ENCODE peak calls at places on chromosome 22, in four cellular contexts. S is epithelial cell of esophagus, K is lower leg skin, O is AG09309. R is an unnamed sample.

GRCh38 chr22:44147821-44148574 is 32.7 kb upstream of the PARVG start:
- DNase-seq in S (no peak), K (no peak), O (peak), R (no peak)

GRCh38 chr22:26981520-26981919 is 324.1 kb downstream of the MIAT start:
- DNase-seq in S (no peak), K (no peak), O (no peak), R (no peak)

GRCh38 chr22:31829505-31829904 is 75.7 kb downstream of the DEPDC5 start:
- DNase-seq in S (peak), K (no peak), O (peak), R (peak)

GRCh38 chr22:26106412-26106811 is 62.9 kb upstream of the SEZ6L start:
- DNase-seq in S (no peak), K (no peak), O (no peak), R (no peak)

GRCh38 chr22:37951305-37951704 is 2.1 kb downstream of the C22orf23 start:
- DNase-seq in S (peak), K (no peak), O (no peak), R (no peak)

GRCh38 chr22:37419916-37420655 is 7.2 kb downstream of the ELFN2 start:
- DNase-seq in S (peak), K (no peak), O (no peak), R (no peak)

GRCh38 chr22:48335442-48336139 is 1492.1 kb downstream of the BRD1 start:
- DNase-seq in S (no peak), K (no peak), O (no peak), R (no peak)

GRCh38 chr22:50220603-50221409 is 20.0 kb downstream of the SELENOO start:
- DNase-seq in S (no peak), K (no peak), O (no peak), R (no peak)

GRCh38 chr22:30506507-30506968 is 1.0 kb upstream of the SEC14L4 start:
- DNase-seq in S (no peak), K (no peak), O (no peak), R (no peak)

GRCh38 chr22:37742374-37743092 is 45.7 kb downstream of the TRIOBP start:
- DNase-seq in S (peak), K (no peak), O (peak), R (peak)

GRCh38 chr22:38223289-38223960 is 21.6 kb downstream of the MAFF start:
- DNase-seq in S (no peak), K (no peak), O (no peak), R (peak)

GRCh38 chr22:38230108-38230825 is 28.5 kb downstream of the MAFF start:
- DNase-seq in S (peak), K (peak), O (no peak), R (no peak)

GRCh38 chr22:38733329-38734202 is 22.2 kb downstream of the SUN2 start:
- DNase-seq in S (peak), K (no peak), O (no peak), R (no peak)

GRCh38 chr22:31836010-31836409 is 82.2 kb downstream of the DEPDC5 start:
- DNase-seq in S (no peak), K (no peak), O (no peak), R (no peak)

GRCh38 chr22:49589811-49590210 is 237.9 kb downstream of the BRD1 start:
- DNase-seq in S (no peak), K (no peak), O (no peak), R (no peak)

GRCh38 chr22:19759994-19760651 is 455 bp upstream of the TBX1 start:
- DNase-seq in S (no peak), K (no peak), O (no peak), R (no peak)

GRCh38 chr22:38353142-38353629 is 36.0 kb upstream of the CSNK1E start:
- DNase-seq in S (peak), K (peak), O (no peak), R (no peak)

GRCh38 chr22:30226192-30226832 is 20.2 kb downstream of the LIF start:
- DNase-seq in S (peak), K (no peak), O (no peak), R (no peak)

GRCh38 chr22:44181033-44181911 is 547 bp downstream of the PARVG start:
- DNase-seq in S (no peak), K (no peak), O (no peak), R (no peak)

GRCh38 chr22:49305215-49305965 is 522.3 kb downstream of the BRD1 start:
- DNase-seq in S (no peak), K (peak), O (no peak), R (no peak)

GRCh38 chr22:39646614-39647210 is 76.2 kb downstream of the CACNA1I start:
- DNase-seq in S (no peak), K (no peak), O (no peak), R (no peak)

GRCh38 chr22:37163618-37164534 is 14.2 kb upstream of the IL2RB start:
- DNase-seq in S (no peak), K (no peak), O (no peak), R (no peak)

GRCh38 chr22:25362215-25362882 is 142.9 kb downstream of the CRYBB2 start:
- DNase-seq in S (peak), K (peak), O (no peak), R (no peak)

GRCh38 chr22:31278643-31279326 is 13.5 kb downstream of the PIK3IP1 start:
- DNase-seq in S (no peak), K (no peak), O (no peak), R (no peak)

GRCh38 chr22:30947821-30948454 is 20.6 kb downstream of the MORC2 start:
- DNase-seq in S (peak), K (no peak), O (no peak), R (no peak)

GRCh38 chr22:48838376-48838775 is 989.3 kb downstream of the BRD1 start:
- DNase-seq in S (no peak), K (no peak), O (no peak), R (no peak)

GRCh38 chr22:27110985-27111451 is 453.6 kb downstream of the MIAT start:
- DNase-seq in S (no peak), K (no peak), O (no peak), R (no peak)

GRCh38 chr22:50656122-50657070 is 16.2 kb upstream of the SHANK3 start:
- DNase-seq in S (peak), K (no peak), O (no peak), R (peak)

GRCh38 chr22:43789452-43789851 is 22.7 kb downstream of the EFCAB6 start:
- DNase-seq in S (peak), K (peak), O (peak), R (peak)

GRCh38 chr22:23023294-23023693 is 47.0 kb upstream of the GNAZ start:
- DNase-seq in S (no peak), K (no peak), O (no peak), R (no peak)

GRCh38 chr22:19174106-19175025 is 4.2 kb downstream of the SLC25A1 start:
- DNase-seq in S (peak), K (no peak), O (peak), R (peak)

GRCh38 chr22:37186228-37186996 is 1.6 kb downstream of the C1QTNF6 start:
- DNase-seq in S (peak), K (no peak), O (peak), R (no peak)

GRCh38 chr22:39429916-39430575 is 26.8 kb upstream of the MGAT3 start:
- DNase-seq in S (no peak), K (no peak), O (no peak), R (no peak)

GRCh38 chr22:39493759-39494158 is 8.3 kb upstream of the MIEF1 start:
- DNase-seq in S (peak), K (no peak), O (peak), R (no peak)

GRCh38 chr22:23067023-23067650 is 3.2 kb upstream of the GNAZ start:
- DNase-seq in S (no peak), K (no peak), O (no peak), R (no peak)

GRCh38 chr22:24751518-24751917 is 23.0 kb downstream of the PIWIL3 start:
- DNase-seq in S (peak), K (no peak), O (no peak), R (no peak)

GRCh38 chr22:43088616-43088978 is 594 bp downstream of the TTLL1 start:
- DNase-seq in S (no peak), K (no peak), O (no peak), R (no peak)

GRCh38 chr22:30832407-30832987 is 136.1 kb downstream of the MORC2 start:
- DNase-seq in S (no peak), K (no peak), O (no peak), R (no peak)

GRCh38 chr22:36027579-36027959 is 1.1 kb downstream of the RBFOX2 start:
- DNase-seq in S (no peak), K (no peak), O (no peak), R (no peak)
- H3K4me3 ChIP-seq in S (peak), K (peak), O (peak), R (peak)

DNA sequence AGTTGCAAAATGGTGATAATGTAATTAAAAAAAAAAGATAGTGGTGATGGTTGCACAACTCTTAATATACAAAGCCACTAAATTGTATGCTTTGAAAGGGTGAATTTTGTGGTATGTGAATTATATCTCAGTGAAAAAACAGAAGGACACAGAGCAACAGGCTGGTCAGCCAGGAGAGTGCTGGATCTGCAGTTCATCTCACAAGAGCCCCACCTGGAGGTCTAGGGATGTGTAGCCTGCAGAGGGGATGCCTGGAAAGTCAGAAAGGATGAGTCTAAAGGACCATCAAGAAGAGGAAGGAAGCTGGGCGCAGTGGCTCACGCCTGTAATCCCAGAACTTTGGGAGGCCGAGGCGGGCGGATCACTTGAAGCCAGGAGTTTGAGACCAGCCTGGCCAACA is 9.0 kb downstream of the POLR3H start:
- DNase-seq in S (no peak), K (no peak), O (no peak), R (no peak)
- TF ChIP-seq CTCF in S (peak), K (no peak), O (peak), R (peak)

GRCh38 chr22:20997536-20998257 is 4.2 kb downstream of the THAP7 start:
- DNase-seq in S (no peak), K (no peak), O (no peak), R (no peak)
- H3K4me3 ChIP-seq in S (no peak), K (no peak), O (no peak), R (no peak)

DNA sequence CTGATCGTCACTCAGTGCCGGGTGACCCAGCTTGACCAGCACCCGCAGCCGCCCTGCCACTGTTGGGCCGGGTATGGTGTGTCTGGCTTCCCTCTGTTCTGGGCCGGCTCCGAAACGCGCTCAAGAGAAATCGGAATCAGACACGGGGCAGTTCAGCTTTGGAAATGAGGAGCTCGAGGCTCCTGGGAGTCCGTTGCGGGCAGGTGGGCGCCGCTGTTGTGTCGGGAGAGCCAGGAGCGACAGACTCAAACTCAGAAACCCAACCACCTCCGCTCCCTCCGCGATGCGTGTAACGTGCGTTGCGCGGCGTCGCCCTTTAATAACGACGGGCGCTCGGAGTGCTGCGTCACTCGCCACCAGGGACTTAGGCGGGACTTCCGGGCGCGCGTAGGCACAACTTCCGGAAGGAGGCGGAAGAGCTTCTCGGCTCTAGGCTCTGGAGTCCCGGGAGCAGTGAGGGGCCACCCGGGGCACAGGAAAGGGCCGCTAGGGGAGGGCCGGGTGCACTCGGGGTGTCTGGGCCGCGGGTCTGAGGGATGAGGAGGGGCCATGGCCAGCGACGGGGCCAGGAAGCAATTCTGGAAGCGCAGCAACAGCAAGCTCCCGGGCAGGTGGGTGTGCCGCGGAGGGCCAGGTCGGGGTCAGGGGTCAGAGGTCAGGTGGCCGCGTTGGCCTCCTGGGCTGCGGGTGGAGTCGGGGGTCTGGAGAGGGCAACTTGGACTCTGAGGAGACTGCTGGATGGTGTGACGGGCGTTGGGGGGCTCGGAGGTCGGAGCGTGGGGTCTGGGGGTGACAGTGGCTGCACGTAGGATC is at the start of gene TBC1D22A:
- DNase-seq in S (peak), K (peak), O (peak), R (no peak)
- TF ChIP-seq CTCF in S (no peak), K (no peak), O (no peak), R (no peak)

DNA sequence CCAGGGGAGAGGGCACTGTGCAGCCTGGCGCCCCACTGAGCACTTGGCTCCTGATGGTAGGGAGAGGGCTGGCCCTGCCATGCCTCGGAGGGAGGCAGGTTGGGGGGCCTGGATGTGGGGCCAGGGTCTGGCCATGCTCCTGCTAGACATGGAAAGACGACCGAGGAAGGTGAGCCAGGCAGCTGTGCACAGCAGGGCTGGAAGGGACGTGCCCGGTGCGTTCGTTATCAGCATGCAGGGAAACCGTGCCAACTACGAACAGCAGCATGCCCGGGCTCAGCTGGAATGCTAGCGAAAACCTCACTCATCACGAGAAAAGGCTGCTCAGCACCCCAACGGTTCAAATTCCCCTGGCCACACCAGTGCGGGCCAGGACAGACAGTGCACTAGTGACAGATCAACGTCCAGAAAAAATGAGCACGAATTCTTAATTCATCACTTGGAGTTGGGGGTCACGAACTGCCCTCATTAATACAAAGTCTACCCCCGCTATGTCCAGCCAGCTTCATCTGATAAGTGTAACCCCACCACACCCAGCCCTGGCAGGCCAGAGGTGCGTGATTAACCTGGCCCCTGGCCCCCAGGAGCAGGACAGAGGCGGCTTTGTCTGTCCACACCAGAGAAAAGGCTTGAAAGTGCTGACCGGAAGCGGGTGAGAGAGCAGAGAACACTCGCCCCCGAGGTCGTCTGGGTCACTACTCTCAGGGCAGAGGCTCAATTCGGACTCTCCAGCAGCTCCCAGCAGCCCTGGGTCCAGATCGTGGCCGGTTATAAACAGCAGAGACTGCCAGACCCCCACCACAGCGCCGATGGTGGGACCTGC is 84.2 kb downstream of the CELSR1 start:
- DNase-seq in S (peak), K (no peak), O (no peak), R (no peak)
- H3K4me3 ChIP-seq in S (no peak), K (no peak), O (no peak), R (no peak)

GRCh38 chr22:29031236-29031982 is 30.2 kb downstream of the C22orf31 start:
- DNase-seq in S (peak), K (peak), O (peak), R (peak)
- TF ChIP-seq CTCF in S (no peak), K (no peak), O (peak), R (peak)

DNA sequence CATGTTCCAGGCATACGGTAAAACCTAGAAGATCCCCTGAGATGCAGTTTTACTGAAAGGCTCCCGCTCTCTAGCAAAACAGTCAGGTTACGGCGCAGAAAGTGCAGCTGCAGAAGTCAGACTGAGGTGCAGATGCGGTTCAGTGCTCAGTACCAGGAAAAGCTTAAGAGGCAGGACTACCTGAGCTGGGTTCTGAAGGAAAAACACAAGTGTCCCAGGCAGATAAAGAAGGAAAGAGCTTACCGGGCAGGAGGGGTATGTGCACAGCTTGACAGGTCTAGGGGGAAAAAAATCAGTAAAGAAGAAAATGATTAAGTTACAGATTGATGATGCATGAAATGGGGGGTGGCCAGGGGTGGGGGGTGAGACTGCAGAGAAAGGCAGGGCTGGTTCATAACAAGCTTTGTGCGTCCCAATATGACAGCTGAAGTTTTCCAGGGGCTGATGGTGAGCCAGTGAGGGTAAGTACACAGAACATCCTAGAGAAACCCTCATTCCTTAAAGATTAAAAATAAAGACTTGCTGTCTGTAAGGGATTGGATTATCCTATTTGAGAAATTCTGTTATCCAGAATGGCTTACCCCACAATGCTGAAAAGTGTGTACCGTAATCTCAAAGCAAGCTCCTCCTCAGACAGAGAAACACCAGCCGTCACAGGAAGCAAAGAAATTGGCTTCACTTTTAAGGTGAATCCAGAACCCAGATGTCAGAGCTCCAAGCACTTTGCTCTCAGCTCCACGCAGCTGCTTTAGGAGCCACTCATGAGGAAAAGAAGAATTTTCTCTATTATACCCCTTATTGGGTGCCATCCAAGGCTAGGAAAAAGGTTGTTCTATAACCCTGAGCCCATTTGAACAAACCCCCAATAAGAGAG is 11.8 kb downstream of the LARGE1 start:
- DNase-seq in S (no peak), K (no peak), O (no peak), R (no peak)
- H3K4me3 ChIP-seq in S (no peak), K (no peak), O (no peak), R (no peak)